ENCODE peak calls at places on chromosomes 3 and 15, in four cellular contexts. Z is GM12878, D is K562, X is HL-60. N is an unnamed sample.

GRCh38 chr3:105759442-105760078 is 109.3 kb downstream of the CBLB start:
- DNase-seq in Z (no peak), D (no peak), X (no peak), N (no peak)

GRCh38 chr3:194070220-194070633 is 65.7 kb upstream of the HES1 start:
- DNase-seq in Z (no peak), D (no peak), X (no peak), N (no peak)

GRCh38 chr15:41032079-41032328 is 78.7 kb downstream of the CHAC1 start:
- DNase-seq in Z (no peak), D (no peak), X (no peak), N (no peak)

GRCh38 chr3:184345678-184346144 is 8.3 kb downstream of the FAM131A start:
- DNase-seq in Z (no peak), D (peak), X (peak), N (peak)

GRCh38 chr3:106161236-106161635 is 292.4 kb upstream of the CBLB start:
- DNase-seq in Z (no peak), D (no peak), X (no peak), N (no peak)

GRCh38 chr3:98784666-98785600 is 21.8 kb downstream of the ST3GAL6 start:
- DNase-seq in Z (no peak), D (no peak), X (peak), N (no peak)

GRCh38 chr3:72595927-72596610 is 252.2 kb downstream of the SHQ1 start:
- DNase-seq in Z (no peak), D (no peak), X (no peak), N (no peak)

GRCh38 chr15:88433046-88433685 is 34.0 kb downstream of the MRPL46 start:
- DNase-seq in Z (no peak), D (no peak), X (no peak), N (no peak)

GRCh38 chr3:35965908-35966307 is 326.6 kb downstream of the ARPP21 start:
- DNase-seq in Z (no peak), D (no peak), X (no peak), N (no peak)

GRCh38 chr3:28699283-28699682 is 350.7 kb upstream of the AZI2 start:
- DNase-seq in Z (no peak), D (no peak), X (no peak), N (no peak)

GRCh38 chr15:48469681-48470080 is 138.5 kb downstream of the DUT start:
- DNase-seq in Z (no peak), D (no peak), X (no peak), N (no peak)

GRCh38 chr15:29143293-29143692 is 126.3 kb downstream of the NSMCE3 start:
- DNase-seq in Z (no peak), D (no peak), X (no peak), N (no peak)

GRCh38 chr3:65871305-65872141 is 167.2 kb downstream of the MAGI1 start:
- DNase-seq in Z (no peak), D (no peak), X (no peak), N (no peak)

GRCh38 chr15:37653018-37653417 is 281.4 kb upstream of the TMCO5A start:
- DNase-seq in Z (no peak), D (no peak), X (no peak), N (no peak)

GRCh38 chr3:195148553-195148952 is 122.4 kb downstream of the XXYLT1 start:
- DNase-seq in Z (no peak), D (no peak), X (no peak), N (no peak)

GRCh38 chr3:45055411-45056143 is 29.5 kb downstream of the CLEC3B start:
- DNase-seq in Z (no peak), D (peak), X (no peak), N (no peak)

GRCh38 chr3:31196881-31197364 is 302.5 kb upstream of the GADL1 start:
- DNase-seq in Z (no peak), D (no peak), X (no peak), N (no peak)

GRCh38 chr15:31098491-31098917 is 3.0 kb downstream of the TRPM1 start:
- DNase-seq in Z (no peak), D (no peak), X (no peak), N (no peak)

GRCh38 chr3:108153451-108153981 is 62.7 kb upstream of the CD47 start:
- DNase-seq in Z (no peak), D (peak), X (no peak), N (no peak)

GRCh38 chr3:129314757-129315385 is 36.2 kb downstream of the HMCES start:
- DNase-seq in Z (no peak), D (peak), X (no peak), N (peak)

GRCh38 chr3:100911956-100912355 is 81.3 kb downstream of the ABI3BP start:
- DNase-seq in Z (no peak), D (no peak), X (no peak), N (no peak)

GRCh38 chr15:91100561-91101355 is 701 bp downstream of the SV2B start:
- DNase-seq in Z (no peak), D (no peak), X (no peak), N (no peak)

GRCh38 chr3:58530354-58530865 is 6.6 kb downstream of the ACOX2 start:
- DNase-seq in Z (no peak), D (no peak), X (no peak), N (no peak)

GRCh38 chr3:66038726-66039589 is at the start of gene MAGI1:
- DNase-seq in Z (no peak), D (peak), X (peak), N (peak)

GRCh38 chr3:178532414-178532813 is 3.8 kb upstream of the KCNMB2 start:
- DNase-seq in Z (no peak), D (no peak), X (no peak), N (no peak)

GRCh38 chr3:32154180-32154579 is 47.8 kb downstream of the GPD1L start:
- DNase-seq in Z (no peak), D (peak), X (no peak), N (no peak)

GRCh38 chr3:94083261-94083660 is 20.4 kb downstream of the NSUN3 start:
- DNase-seq in Z (no peak), D (no peak), X (no peak), N (no peak)

GRCh38 chr3:9945358-9945757 is 6.8 kb downstream of the PRRT3 start:
- DNase-seq in Z (no peak), D (no peak), X (no peak), N (no peak)

GRCh38 chr15:22949074-22949547 is 31.1 kb downstream of the CYFIP1 start:
- DNase-seq in Z (no peak), D (peak), X (no peak), N (peak)

DNA sequence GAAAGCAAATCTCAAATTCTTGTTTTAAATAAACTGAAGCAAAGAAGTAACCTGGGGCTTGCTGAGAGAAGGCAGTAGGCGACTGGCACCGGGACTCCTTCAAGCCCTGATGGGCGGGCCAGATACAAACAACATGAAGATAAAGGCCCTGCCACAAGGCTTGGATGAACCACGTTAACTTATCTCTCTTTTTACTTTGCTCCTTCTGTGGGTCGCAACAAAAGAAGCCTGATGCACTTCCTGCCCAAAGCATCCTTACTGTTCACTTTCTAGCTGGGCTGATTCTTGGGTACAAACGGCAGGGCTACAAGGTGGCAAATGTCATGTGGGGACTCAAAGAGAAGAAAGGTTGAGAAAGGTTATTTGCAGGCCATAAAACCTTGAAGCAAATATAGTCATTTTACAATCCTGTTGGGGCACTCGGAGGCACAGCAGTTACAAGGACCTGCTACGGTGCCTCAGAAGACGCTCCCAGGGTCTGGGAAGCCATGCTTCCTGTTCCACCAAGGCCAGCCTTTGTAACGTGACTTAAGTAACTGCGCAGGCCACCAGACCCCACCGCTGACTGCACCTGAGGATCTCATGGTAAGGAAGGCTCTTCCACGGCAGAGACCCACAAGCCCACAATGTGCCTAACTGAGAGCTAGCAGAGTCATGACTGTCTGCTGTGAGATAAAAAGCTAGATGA is 71.1 kb downstream of the CHSY1 start:
- DNase-seq in Z (no peak), D (no peak), X (no peak), N (no peak)
- TF ChIP-seq SPI1 in Z (no peak), D (no peak), X (no peak), N (no peak)

GRCh38 chr3:132879651-132880050 is 157.4 kb upstream of the NPHP3 start:
- DNase-seq in Z (no peak), D (no peak), X (no peak), N (no peak)

GRCh38 chr3:132881756-132882409 is 156.3 kb upstream of the TMEM108 start:
- DNase-seq in Z (no peak), D (no peak), X (no peak), N (no peak)

GRCh38 chr3:132880986-132881385 is 157.2 kb upstream of the TMEM108 start:
- DNase-seq in Z (no peak), D (no peak), X (no peak), N (no peak)
- TF ChIP-seq SPI1 in Z (no peak), D (no peak), X (no peak), N (no peak)

GRCh38 chr3:7421065-7421464 is 560.1 kb downstream of the GRM7 start:
- DNase-seq in Z (no peak), D (no peak), X (no peak), N (no peak)
- TF ChIP-seq SPI1 in Z (no peak), D (no peak), X (no peak), N (no peak)

GRCh38 chr15:61047783-61048182 is 181.3 kb downstream of the RORA start:
- DNase-seq in Z (no peak), D (no peak), X (no peak), N (no peak)
- TF ChIP-seq SPI1 in Z (no peak), D (no peak), X (no peak), N (no peak)

N was measured in GM12891.